ENCODE peak calls at places on chromosomes 4 and X, in seven cellular contexts. One of them, this sample, is unnamed.
A peak's percentile ranks its signal among the peaks of the same experiment; 100 is the strongest.

GRCh38 chr4:56689231-56689630 is 8.1 kb upstream of the HOPX start:
- DNase-seq in astrocyte of the cerebellum: peak; percentile 12
- DNase-seq in activated CD4-positive, alpha-beta T cell treated with anti-CD3 and anti-CD28 coated beads for 24 hours: no peak
- DNase-seq in body of pancreas: no peak
- DNase-seq in CD8-positive, alpha-beta memory T cell: no peak
- DNase-seq in hepatic stellate cell: no peak
- DNase-seq in nephron progenitor cell: no peak
- DNase-seq in this sample: no peak

GRCh38 chr4:151853034-151853433 is 92.2 kb upstream of the GATB start:
- DNase-seq in astrocyte of the cerebellum: no peak
- DNase-seq in activated CD4-positive, alpha-beta T cell treated with anti-CD3 and anti-CD28 coated beads for 24 hours: no peak
- DNase-seq in body of pancreas: no peak
- DNase-seq in CD8-positive, alpha-beta memory T cell: no peak
- DNase-seq in hepatic stellate cell: no peak
- DNase-seq in nephron progenitor cell: no peak
- DNase-seq in this sample: no peak

GRCh38 chrX:34300871-34301270 is 168.8 kb upstream of the FAM47A start:
- DNase-seq in astrocyte of the cerebellum: peak; percentile 49
- DNase-seq in activated CD4-positive, alpha-beta T cell treated with anti-CD3 and anti-CD28 coated beads for 24 hours: no peak
- DNase-seq in body of pancreas: peak; percentile 19
- DNase-seq in CD8-positive, alpha-beta memory T cell: no peak
- DNase-seq in hepatic stellate cell: peak; percentile 1
- DNase-seq in nephron progenitor cell: peak; percentile 53
- DNase-seq in this sample: no peak

GRCh38 chrX:132751043-132751690 is 207.3 kb downstream of the HS6ST2 start:
- DNase-seq in astrocyte of the cerebellum: no peak
- DNase-seq in activated CD4-positive, alpha-beta T cell treated with anti-CD3 and anti-CD28 coated beads for 24 hours: no peak
- DNase-seq in body of pancreas: no peak
- DNase-seq in CD8-positive, alpha-beta memory T cell: no peak
- DNase-seq in hepatic stellate cell: no peak
- DNase-seq in nephron progenitor cell: no peak
- DNase-seq in this sample: no peak

GRCh38 chr4:102501176-102501634 is at the start of gene NFKB1:
- DNase-seq in astrocyte of the cerebellum: peak; percentile 49
- DNase-seq in activated CD4-positive, alpha-beta T cell treated with anti-CD3 and anti-CD28 coated beads for 24 hours: peak; percentile 60
- DNase-seq in body of pancreas: peak; percentile 82
- DNase-seq in CD8-positive, alpha-beta memory T cell: peak; percentile 74
- DNase-seq in hepatic stellate cell: peak; percentile 55
- DNase-seq in nephron progenitor cell: no peak
- DNase-seq in this sample: peak; percentile 73

GRCh38 chr4:174757736-174758135 is 71.3 kb downstream of the GLRA3 start:
- DNase-seq in astrocyte of the cerebellum: no peak
- DNase-seq in activated CD4-positive, alpha-beta T cell treated with anti-CD3 and anti-CD28 coated beads for 24 hours: no peak
- DNase-seq in body of pancreas: no peak
- DNase-seq in CD8-positive, alpha-beta memory T cell: no peak
- DNase-seq in hepatic stellate cell: no peak
- DNase-seq in nephron progenitor cell: peak; percentile 7
- DNase-seq in this sample: no peak

GRCh38 chrX:37912286-37912685 is 64.9 kb upstream of the DYNLT3 start:
- DNase-seq in astrocyte of the cerebellum: no peak
- DNase-seq in activated CD4-positive, alpha-beta T cell treated with anti-CD3 and anti-CD28 coated beads for 24 hours: no peak
- DNase-seq in body of pancreas: no peak
- DNase-seq in CD8-positive, alpha-beta memory T cell: no peak
- DNase-seq in hepatic stellate cell: no peak
- DNase-seq in nephron progenitor cell: no peak
- DNase-seq in this sample: no peak

GRCh38 chr4:138835833-138836521 is 179.6 kb upstream of the NOCT start:
- DNase-seq in astrocyte of the cerebellum: peak; percentile 34
- DNase-seq in activated CD4-positive, alpha-beta T cell treated with anti-CD3 and anti-CD28 coated beads for 24 hours: no peak
- DNase-seq in body of pancreas: peak; percentile 8
- DNase-seq in CD8-positive, alpha-beta memory T cell: no peak
- DNase-seq in hepatic stellate cell: no peak
- DNase-seq in nephron progenitor cell: no peak
- DNase-seq in this sample: no peak

GRCh38 chr4:184756399-184756798 is 22.5 kb upstream of the CENPU start:
- DNase-seq in astrocyte of the cerebellum: no peak
- DNase-seq in activated CD4-positive, alpha-beta T cell treated with anti-CD3 and anti-CD28 coated beads for 24 hours: no peak
- DNase-seq in body of pancreas: peak; percentile 27
- DNase-seq in CD8-positive, alpha-beta memory T cell: no peak
- DNase-seq in hepatic stellate cell: no peak
- DNase-seq in nephron progenitor cell: no peak
- DNase-seq in this sample: no peak

GRCh38 chrX:142244568-142244967 is 39.5 kb upstream of the MAGEC2 start:
- DNase-seq in astrocyte of the cerebellum: no peak
- DNase-seq in activated CD4-positive, alpha-beta T cell treated with anti-CD3 and anti-CD28 coated beads for 24 hours: no peak
- DNase-seq in body of pancreas: no peak
- DNase-seq in CD8-positive, alpha-beta memory T cell: no peak
- DNase-seq in hepatic stellate cell: no peak
- DNase-seq in nephron progenitor cell: no peak
- DNase-seq in this sample: no peak

GRCh38 chr4:74751247-74751646 is 43.1 kb downstream of the BTC start:
- DNase-seq in astrocyte of the cerebellum: no peak
- DNase-seq in activated CD4-positive, alpha-beta T cell treated with anti-CD3 and anti-CD28 coated beads for 24 hours: no peak
- DNase-seq in body of pancreas: no peak
- DNase-seq in CD8-positive, alpha-beta memory T cell: no peak
- DNase-seq in hepatic stellate cell: no peak
- DNase-seq in nephron progenitor cell: no peak
- DNase-seq in this sample: no peak

GRCh38 chr4:15413623-15414019 is 14.2 kb upstream of the C1QTNF7 start:
- DNase-seq in astrocyte of the cerebellum: no peak
- DNase-seq in activated CD4-positive, alpha-beta T cell treated with anti-CD3 and anti-CD28 coated beads for 24 hours: no peak
- DNase-seq in body of pancreas: no peak
- DNase-seq in CD8-positive, alpha-beta memory T cell: no peak
- DNase-seq in hepatic stellate cell: no peak
- DNase-seq in nephron progenitor cell: no peak
- DNase-seq in this sample: no peak

GRCh38 chrX:38538134-38538533 is 23.2 kb upstream of the TSPAN7 start:
- DNase-seq in astrocyte of the cerebellum: no peak
- DNase-seq in activated CD4-positive, alpha-beta T cell treated with anti-CD3 and anti-CD28 coated beads for 24 hours: no peak
- DNase-seq in body of pancreas: no peak
- DNase-seq in CD8-positive, alpha-beta memory T cell: no peak
- DNase-seq in hepatic stellate cell: no peak
- DNase-seq in nephron progenitor cell: no peak
- DNase-seq in this sample: no peak

GRCh38 chr4:19382993-19383392 is 868.7 kb upstream of the SLIT2 start:
- DNase-seq in astrocyte of the cerebellum: peak; percentile 71
- DNase-seq in activated CD4-positive, alpha-beta T cell treated with anti-CD3 and anti-CD28 coated beads for 24 hours: no peak
- DNase-seq in body of pancreas: no peak
- DNase-seq in CD8-positive, alpha-beta memory T cell: no peak
- DNase-seq in hepatic stellate cell: no peak
- DNase-seq in nephron progenitor cell: no peak
- DNase-seq in this sample: no peak

GRCh38 chrX:48902135-48902534 is 4.4 kb downstream of the PQBP1 start:
- DNase-seq in astrocyte of the cerebellum: no peak
- DNase-seq in activated CD4-positive, alpha-beta T cell treated with anti-CD3 and anti-CD28 coated beads for 24 hours: no peak
- DNase-seq in body of pancreas: no peak
- DNase-seq in CD8-positive, alpha-beta memory T cell: no peak
- DNase-seq in hepatic stellate cell: no peak
- DNase-seq in nephron progenitor cell: no peak
- DNase-seq in this sample: no peak

GRCh38 chr4:120714581-120714980 is 207.9 kb downstream of the PRDM5 start:
- DNase-seq in astrocyte of the cerebellum: no peak
- DNase-seq in activated CD4-positive, alpha-beta T cell treated with anti-CD3 and anti-CD28 coated beads for 24 hours: no peak
- DNase-seq in body of pancreas: no peak
- DNase-seq in CD8-positive, alpha-beta memory T cell: no peak
- DNase-seq in hepatic stellate cell: no peak
- DNase-seq in nephron progenitor cell: no peak
- DNase-seq in this sample: no peak

GRCh38 chrX:46554942-46555341 is 9.7 kb upstream of the ZNF674 start:
- DNase-seq in astrocyte of the cerebellum: no peak
- DNase-seq in activated CD4-positive, alpha-beta T cell treated with anti-CD3 and anti-CD28 coated beads for 24 hours: no peak
- DNase-seq in body of pancreas: no peak
- DNase-seq in CD8-positive, alpha-beta memory T cell: no peak
- DNase-seq in hepatic stellate cell: no peak
- DNase-seq in nephron progenitor cell: no peak
- DNase-seq in this sample: no peak

GRCh38 chrX:20116087-20116574 is 576 bp downstream of the MAP7D2 start:
- DNase-seq in astrocyte of the cerebellum: no peak
- DNase-seq in activated CD4-positive, alpha-beta T cell treated with anti-CD3 and anti-CD28 coated beads for 24 hours: no peak
- DNase-seq in body of pancreas: no peak
- DNase-seq in CD8-positive, alpha-beta memory T cell: no peak
- DNase-seq in hepatic stellate cell: no peak
- DNase-seq in nephron progenitor cell: peak; percentile 27
- DNase-seq in this sample: no peak

GRCh38 chr4:127623755-127624087 is 9.0 kb upstream of the INTU start:
- DNase-seq in astrocyte of the cerebellum: no peak
- DNase-seq in activated CD4-positive, alpha-beta T cell treated with anti-CD3 and anti-CD28 coated beads for 24 hours: no peak
- DNase-seq in body of pancreas: no peak
- DNase-seq in CD8-positive, alpha-beta memory T cell: no peak
- DNase-seq in hepatic stellate cell: peak; percentile 61
- DNase-seq in nephron progenitor cell: peak; percentile 34
- DNase-seq in this sample: no peak

This sample was measured in stomach.